ENCODE peak calls at places on chromosomes 16 and 17, in seven cellular contexts. G is psoas muscle, V is K562, R is upper lobe of right lung, P is tibial artery, A is suprapubic skin, W is mesendoderm. X is an unnamed sample.

GRCh38 chr16:89363621-89364393 is 126.6 kb downstream of the ANKRD11 start:
- DNase-seq in G (no peak), V (peak; percentile 52), R (peak; percentile 72), P (no peak), A (no peak), W (peak; percentile 85), X (no peak)

GRCh38 chr16:11157143-11157542 is 98.9 kb downstream of the SOCS1 start:
- DNase-seq in G (no peak), V (no peak), R (no peak), P (no peak), A (no peak), W (no peak), X (no peak)

GRCh38 chr16:26983426-26983825 is 83.3 kb upstream of the C16orf82 start:
- DNase-seq in G (no peak), V (no peak), R (no peak), P (no peak), A (no peak), W (no peak), X (no peak)

GRCh38 chr16:67562526-67562917 is at the start of gene CTCF:
- DNase-seq in G (peak; percentile 85), V (peak; percentile 84), R (peak; percentile 95), P (peak; percentile 76), A (no peak), W (peak; percentile 80), X (peak; percentile 71)

GRCh38 chr17:68972119-68972704 is 17.0 kb upstream of the ABCA8 start:
- DNase-seq in G (no peak), V (peak; percentile 49), R (no peak), P (no peak), A (no peak), W (peak; percentile 32), X (no peak)

GRCh38 chr16:48434653-48435318 is 49.6 kb upstream of the SIAH1 start:
- DNase-seq in G (no peak), V (no peak), R (no peak), P (no peak), A (no peak), W (no peak), X (no peak)

GRCh38 chr17:59375858-59376257 is 44.4 kb downstream of the YPEL2 start:
- DNase-seq in G (no peak), V (no peak), R (no peak), P (no peak), A (no peak), W (no peak), X (no peak)

GRCh38 chr17:74960739-74961342 is 11.7 kb downstream of the HID1 start:
- DNase-seq in G (no peak), V (peak; percentile 91), R (peak; percentile 89), P (no peak), A (no peak), W (peak; percentile 90), X (peak; percentile 45)

GRCh38 chr17:17161121-17161520 is 45.0 kb downstream of the PLD6 start:
- DNase-seq in G (no peak), V (no peak), R (no peak), P (no peak), A (no peak), W (no peak), X (no peak)

GRCh38 chr16:89633064-89633631 is 19.7 kb downstream of the DPEP1 start:
- DNase-seq in G (no peak), V (no peak), R (no peak), P (no peak), A (no peak), W (no peak), X (no peak)

GRCh38 chr16:81315271-81316175 is 761 bp downstream of the GAN start:
- DNase-seq in G (peak; percentile 64), V (peak; percentile 54), R (peak; percentile 82), P (peak; percentile 29), A (peak; percentile 69), W (peak; percentile 26), X (peak; percentile 13)

GRCh38 chr17:17141860-17142552 is 64.1 kb downstream of the PLD6 start:
- DNase-seq in G (peak; percentile 47), V (peak; percentile 76), R (no peak), P (no peak), A (no peak), W (peak; percentile 47), X (no peak)

GRCh38 chr16:2040450-2041105 is 7.1 kb downstream of the NTHL1 start:
- DNase-seq in G (no peak), V (no peak), R (no peak), P (no peak), A (peak; percentile 60), W (no peak), X (peak; percentile 79)

GRCh38 chr16:81553814-81554675 is 109.4 kb downstream of the CMIP start:
- DNase-seq in G (no peak), V (no peak), R (peak; percentile 33), P (no peak), A (no peak), W (peak; percentile 37), X (no peak)

DNA sequence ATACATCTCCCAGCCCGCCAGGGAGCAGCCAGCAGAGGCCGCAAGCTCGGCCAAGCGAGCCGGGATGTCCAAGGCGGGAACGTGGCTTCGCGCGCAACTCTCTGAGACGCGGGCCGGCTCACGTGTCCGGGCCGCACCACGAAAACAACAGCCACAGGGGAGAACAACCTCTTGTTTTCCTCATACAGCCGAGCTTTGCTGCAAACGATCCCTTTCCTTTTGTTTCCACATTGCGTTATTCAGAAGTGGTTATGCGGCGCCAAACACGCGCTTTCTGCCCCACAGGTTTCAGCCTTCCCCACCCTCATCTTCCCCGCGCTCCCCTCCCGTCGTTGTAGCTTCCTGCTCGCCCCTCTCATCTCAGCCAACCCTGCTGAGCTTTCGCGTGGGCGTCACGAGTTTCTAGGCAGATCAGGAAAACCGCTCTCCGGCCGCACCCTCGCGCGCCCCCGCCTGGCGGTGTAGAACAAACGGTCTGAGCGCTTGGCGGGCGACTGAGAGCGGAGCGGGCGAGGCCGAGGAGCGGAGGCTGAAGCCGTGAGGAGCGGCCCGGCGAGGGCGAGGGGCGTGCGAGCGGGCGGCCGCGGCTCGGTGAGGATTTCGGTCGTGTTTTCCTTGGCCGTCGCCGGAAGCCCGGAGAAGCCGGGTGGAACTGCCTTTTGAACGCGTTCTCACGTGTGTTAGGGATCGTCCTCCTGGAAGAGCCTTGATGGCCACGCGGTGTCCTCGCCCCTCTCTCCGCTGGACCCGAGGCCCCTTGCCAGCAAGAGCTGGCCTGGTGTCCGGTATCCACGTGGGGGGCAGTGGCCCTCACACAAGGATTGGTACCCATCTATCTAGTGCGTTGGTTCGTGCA is 6.6 kb upstream of the SMARCD2 start:
- DNase-seq in G (peak; percentile 95), V (peak; percentile 98), R (peak; percentile 96), P (peak; percentile 90), A (peak; percentile 95), W (peak; percentile 97), X (no peak)
- H3K27me3 ChIP-seq in G (no peaks in the 10 kb centered on the region), V (no peaks in the 10 kb centered on the region), R (no peaks in the 10 kb centered on the region), P (no peaks in the 10 kb centered on the region), A (no peaks in the 10 kb centered on the region), W (no peaks in the 10 kb centered on the region), X (no peaks in the 10 kb centered on the region)

GRCh38 chr16:85168732-85169256 is 56.5 kb upstream of the CIBAR2 start:
- DNase-seq in G (peak; percentile 83), V (peak; percentile 98), R (no peak), P (peak; percentile 70), A (peak; percentile 86), W (peak; percentile 61), X (peak; percentile 72)
- H3K4me1 ChIP-seq in G (peaks cover 61% of the 10 kb centered on the region), V (peaks cover 55% of the 10 kb centered on the region), R (peaks cover 38% of the 10 kb centered on the region), P (peaks cover 20% of the 10 kb centered on the region), A (peaks cover 86% of the 10 kb centered on the region), W (peaks cover 14% of the 10 kb centered on the region), X (peaks cover 18% of the 10 kb centered on the region)

GRCh38 chr17:36643086-36643685 is 41.8 kb downstream of the MRM1 start:
- DNase-seq in G (no peak), V (no peak), R (no peak), P (no peak), A (no peak), W (no peak), X (no peak)

GRCh38 chr17:36645358-36645757 is 44.0 kb downstream of the MRM1 start:
- DNase-seq in G (no peak), V (no peak), R (no peak), P (no peak), A (no peak), W (no peak), X (no peak)

GRCh38 chr17:36650096-36650764 is 48.8 kb downstream of the MRM1 start:
- DNase-seq in G (no peak), V (no peak), R (no peak), P (no peak), A (no peak), W (no peak), X (no peak)

GRCh38 chr17:36652716-36653115 is 51.3 kb downstream of the MRM1 start:
- DNase-seq in G (no peak), V (no peak), R (no peak), P (no peak), A (no peak), W (no peak), X (no peak)

GRCh38 chr17:36647598-36647997 is 46.2 kb downstream of the MRM1 start:
- DNase-seq in G (no peak), V (no peak), R (no peak), P (no peak), A (no peak), W (peak; percentile 77), X (no peak)
- H3K27me3 ChIP-seq in G (peaks cover 8% of the 10 kb centered on the region), V (peaks cover 27% of the 10 kb centered on the region), R (peaks cover 57% of the 10 kb centered on the region), P (no peaks in the 10 kb centered on the region), A (peaks cover 90% of the 10 kb centered on the region), W (peaks cover 12% of the 10 kb centered on the region), X (peaks cover 24% of the 10 kb centered on the region)

GRCh38 chr17:6495450-6496115 is 51.3 kb downstream of the PIMREG start:
- DNase-seq in G (no peak), V (no peak), R (peak; percentile 40), P (no peak), A (peak; percentile 40), W (no peak), X (no peak)
- H3K4me1 ChIP-seq in G (peaks cover 3% of the 10 kb centered on the region), V (no peaks in the 10 kb centered on the region), R (no peaks in the 10 kb centered on the region), P (no peaks in the 10 kb centered on the region), A (peaks cover 17% of the 10 kb centered on the region), W (peaks cover 12% of the 10 kb centered on the region), X (peaks cover 24% of the 10 kb centered on the region)

DNA sequence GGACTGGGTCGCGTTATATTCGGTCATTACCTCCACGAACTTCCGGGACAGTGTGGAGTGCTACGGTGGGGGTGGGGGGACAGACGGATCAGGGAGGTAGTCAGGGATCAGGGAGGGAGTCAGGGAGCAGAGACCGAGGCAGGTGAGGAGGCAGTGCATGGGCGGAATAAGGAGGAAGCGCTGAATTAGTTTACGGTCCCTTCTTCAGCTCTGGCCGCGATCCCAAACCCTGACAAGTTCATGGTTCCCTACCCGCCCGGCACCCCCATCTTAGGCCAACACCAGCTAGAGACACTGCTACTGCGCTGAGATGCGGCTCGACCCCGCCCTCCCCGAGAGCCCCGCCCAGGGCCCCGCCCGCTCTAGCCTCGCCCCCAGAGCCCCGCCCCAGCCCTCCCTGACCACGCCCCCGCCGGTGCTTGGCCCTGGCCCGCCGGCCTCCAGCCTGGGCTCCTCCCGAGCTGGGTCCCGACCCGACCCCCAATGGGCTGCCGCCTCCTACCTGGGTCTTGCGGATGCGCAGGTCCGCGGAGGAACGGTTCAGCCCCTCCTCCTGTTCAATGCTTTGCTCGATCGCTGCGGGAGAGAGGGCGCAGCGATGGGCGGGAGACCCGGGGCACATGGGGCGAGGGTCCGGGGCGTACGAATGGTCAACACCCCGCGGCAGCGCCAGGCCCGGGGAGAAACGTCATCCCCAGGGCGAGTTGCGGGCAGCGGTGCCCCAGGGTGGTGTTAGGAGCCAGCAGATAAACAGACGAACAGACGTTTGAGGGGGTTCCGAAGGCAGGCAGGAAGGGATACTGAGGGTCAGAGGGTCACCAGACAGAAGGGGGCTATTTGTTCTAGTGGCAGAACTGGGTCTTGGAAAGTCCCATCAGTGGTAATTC is 12.2 kb downstream of the HSD3B7 start:
- DNase-seq in G (peak; percentile 88), V (peak; percentile 98), R (peak; percentile 92), P (peak; percentile 81), A (peak; percentile 92), W (peak; percentile 85), X (no peak)
- H3K27me3 ChIP-seq in G (no peaks in the 10 kb centered on the region), V (no peaks in the 10 kb centered on the region), R (no peaks in the 10 kb centered on the region), P (no peaks in the 10 kb centered on the region), A (no peaks in the 10 kb centered on the region), W (no peaks in the 10 kb centered on the region), X (no peaks in the 10 kb centered on the region)

GRCh38 chr17:2181206-2181983 is 122.2 kb downstream of the SMG6 start:
- DNase-seq in G (peak; percentile 62), V (no peak), R (no peak), P (peak; percentile 72), A (no peak), W (peak; percentile 75), X (peak; percentile 55)
- H3K4me1 ChIP-seq in G (peaks cover 58% of the 10 kb centered on the region), V (no peaks in the 10 kb centered on the region), R (peaks cover 61% of the 10 kb centered on the region), P (peaks cover 45% of the 10 kb centered on the region), A (peaks cover 64% of the 10 kb centered on the region), W (peaks cover 3% of the 10 kb centered on the region), X (peaks cover 57% of the 10 kb centered on the region)

X was measured in SJCRH30.